ENCODE peak calls at places on chromosomes 13 and 19, in seven cellular contexts. One of them, this sample, is unnamed.

GRCh38 chr19:46147791-46148288 is at the start of gene IGFL2:
- DNase-seq in psoas muscle: no peak
- DNase-seq in keratinocyte: peak; percentile 35
- DNase-seq in mesendoderm: no peak
- DNase-seq in transverse colon: no peak
- DNase-seq in neuronal stem cell: no peak
- DNase-seq in thoracic aorta: no peak
- DNase-seq in this sample: peak; percentile 22

GRCh38 chr19:39996218-39996810 is 546 bp upstream of the ZNF546 start:
- DNase-seq in transverse colon: peak; percentile 17
- DNase-seq in mesendoderm: no peak
- DNase-seq in thoracic aorta: no peak
- DNase-seq in psoas muscle: no peak
- DNase-seq in keratinocyte: no peak
- DNase-seq in neuronal stem cell: no peak
- DNase-seq in this sample: peak; percentile 37

GRCh38 chr19:39099341-39099740 is 15.2 kb downstream of the ACP7 start:
- DNase-seq in psoas muscle: no peak
- DNase-seq in mesendoderm: no peak
- DNase-seq in transverse colon: no peak
- DNase-seq in thoracic aorta: no peak
- DNase-seq in keratinocyte: no peak
- DNase-seq in neuronal stem cell: no peak
- DNase-seq in this sample: no peak

GRCh38 chr13:110422913-110423688 is 116.0 kb downstream of the COL4A2 start:
- DNase-seq in neuronal stem cell: no peak
- DNase-seq in psoas muscle: no peak
- DNase-seq in keratinocyte: no peak
- DNase-seq in transverse colon: no peak
- DNase-seq in thoracic aorta: no peak
- DNase-seq in mesendoderm: no peak
- DNase-seq in this sample: no peak

GRCh38 chr13:27976362-27977177 is 7.5 kb upstream of the CDX2 start:
- DNase-seq in keratinocyte: no peak
- DNase-seq in transverse colon: no peak
- DNase-seq in mesendoderm: no peak
- DNase-seq in neuronal stem cell: no peak
- DNase-seq in thoracic aorta: no peak
- DNase-seq in psoas muscle: no peak
- DNase-seq in this sample: no peak

GRCh38 chr13:33218020-33218419 is 67.5 kb downstream of the STARD13 start:
- DNase-seq in keratinocyte: no peak
- DNase-seq in thoracic aorta: no peak
- DNase-seq in neuronal stem cell: no peak
- DNase-seq in psoas muscle: no peak
- DNase-seq in mesendoderm: peak; percentile 94
- DNase-seq in transverse colon: no peak
- DNase-seq in this sample: peak; percentile 66

GRCh38 chr19:3275583-3276340 is 51.3 kb downstream of the CELF5 start:
- DNase-seq in psoas muscle: peak; percentile 81
- DNase-seq in neuronal stem cell: peak; percentile 91
- DNase-seq in keratinocyte: peak; percentile 83
- DNase-seq in thoracic aorta: peak; percentile 7
- DNase-seq in transverse colon: peak; percentile 91
- DNase-seq in mesendoderm: peak; percentile 96
- DNase-seq in this sample: no peak

GRCh38 chr19:55112781-55113569 is 4.5 kb downstream of the PPP1R12C start:
- DNase-seq in transverse colon: no peak
- DNase-seq in thoracic aorta: no peak
- DNase-seq in psoas muscle: no peak
- DNase-seq in neuronal stem cell: no peak
- DNase-seq in mesendoderm: peak; percentile 52
- DNase-seq in keratinocyte: no peak
- DNase-seq in this sample: no peak

GRCh38 chr19:3459322-3459881 is 20.9 kb downstream of the SMIM24 start:
- DNase-seq in mesendoderm: peak; percentile 95
- DNase-seq in psoas muscle: peak; percentile 92
- DNase-seq in keratinocyte: no peak
- DNase-seq in neuronal stem cell: no peak
- DNase-seq in transverse colon: peak; percentile 63
- DNase-seq in thoracic aorta: peak; percentile 87
- DNase-seq in this sample: no peak

GRCh38 chr13:21898461-21898860 is 227.6 kb downstream of the FGF9 start:
- DNase-seq in neuronal stem cell: no peak
- DNase-seq in keratinocyte: no peak
- DNase-seq in transverse colon: no peak
- DNase-seq in thoracic aorta: no peak
- DNase-seq in psoas muscle: no peak
- DNase-seq in mesendoderm: no peak
- DNase-seq in this sample: no peak

GRCh38 chr19:10611907-10612306 is 13.4 kb upstream of the SLC44A2 start:
- DNase-seq in psoas muscle: no peak
- DNase-seq in mesendoderm: no peak
- DNase-seq in neuronal stem cell: no peak
- DNase-seq in keratinocyte: no peak
- DNase-seq in thoracic aorta: no peak
- DNase-seq in transverse colon: no peak
- DNase-seq in this sample: no peak

GRCh38 chr19:14886032-14886431 is at the start of gene OR7A17:
- DNase-seq in thoracic aorta: no peak
- DNase-seq in mesendoderm: no peak
- DNase-seq in transverse colon: no peak
- DNase-seq in neuronal stem cell: no peak
- DNase-seq in psoas muscle: no peak
- DNase-seq in keratinocyte: no peak
- DNase-seq in this sample: no peak

GRCh38 chr13:91748416-91749089 is 350.1 kb downstream of the GPC5 start:
- DNase-seq in transverse colon: no peak
- DNase-seq in thoracic aorta: no peak
- DNase-seq in neuronal stem cell: no peak
- DNase-seq in psoas muscle: no peak
- DNase-seq in mesendoderm: no peak
- DNase-seq in keratinocyte: no peak
- DNase-seq in this sample: no peak

GRCh38 chr19:40321566-40322270 is 26.5 kb downstream of the C19orf47 start:
- DNase-seq in keratinocyte: no peak
- DNase-seq in mesendoderm: no peak
- DNase-seq in thoracic aorta: no peak
- DNase-seq in transverse colon: no peak
- DNase-seq in psoas muscle: no peak
- DNase-seq in neuronal stem cell: no peak
- DNase-seq in this sample: no peak

GRCh38 chr19:3642987-3643386 is 16.4 kb upstream of the CACTIN start:
- DNase-seq in keratinocyte: no peak
- DNase-seq in neuronal stem cell: no peak
- DNase-seq in thoracic aorta: no peak
- DNase-seq in psoas muscle: no peak
- DNase-seq in transverse colon: no peak
- DNase-seq in mesendoderm: peak; percentile 17
- DNase-seq in this sample: no peak

GRCh38 chr19:7862413-7862951 is 11.7 kb downstream of the PRR36 start:
- DNase-seq in mesendoderm: peak; percentile 92
- DNase-seq in transverse colon: peak; percentile 81
- DNase-seq in neuronal stem cell: peak; percentile 93
- DNase-seq in psoas muscle: peak; percentile 72
- DNase-seq in keratinocyte: no peak
- DNase-seq in thoracic aorta: no peak
- DNase-seq in this sample: no peak

GRCh38 chr19:53285087-53285486 is 17.6 kb upstream of the VN1R4 start:
- DNase-seq in thoracic aorta: no peak
- DNase-seq in psoas muscle: no peak
- DNase-seq in neuronal stem cell: no peak
- DNase-seq in mesendoderm: no peak
- DNase-seq in keratinocyte: no peak
- DNase-seq in transverse colon: no peak
- DNase-seq in this sample: no peak

GRCh38 chr13:109345433-109345941 is 440.9 kb downstream of the IRS2 start:
- DNase-seq in transverse colon: no peak
- DNase-seq in mesendoderm: no peak
- DNase-seq in psoas muscle: no peak
- DNase-seq in keratinocyte: peak; percentile 40
- DNase-seq in thoracic aorta: no peak
- DNase-seq in neuronal stem cell: no peak
- DNase-seq in this sample: no peak

GRCh38 chr19:46218160-46218559 is 11.4 kb upstream of the IGFL1 start:
- DNase-seq in psoas muscle: no peak
- DNase-seq in transverse colon: no peak
- DNase-seq in thoracic aorta: no peak
- DNase-seq in neuronal stem cell: peak; percentile 83
- DNase-seq in mesendoderm: peak; percentile 80
- DNase-seq in keratinocyte: no peak
- DNase-seq in this sample: no peak

DNA sequence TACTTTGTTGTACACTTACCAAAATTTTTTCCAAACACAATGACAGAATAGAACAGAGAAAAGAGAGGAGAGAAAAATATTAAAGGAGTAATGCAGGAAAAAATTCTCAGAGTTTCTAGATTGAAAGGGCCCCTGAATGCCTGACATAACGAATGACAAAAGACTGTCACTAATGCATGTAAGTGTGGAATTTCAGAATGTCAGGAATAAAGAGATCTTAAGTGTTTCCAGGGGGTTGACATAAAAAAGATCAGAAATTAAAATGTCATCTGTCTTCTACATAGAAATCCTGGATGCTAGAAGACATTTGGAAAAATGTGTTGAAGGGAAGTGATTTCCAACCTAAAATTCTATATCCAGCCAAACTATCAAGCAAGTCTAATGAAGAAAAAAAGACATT is 27.2 kb downstream of the TEX26 start:
- DNase-seq in psoas muscle: no peak
- DNase-seq in mesendoderm: no peak
- DNase-seq in thoracic aorta: no peak
- DNase-seq in neuronal stem cell: no peak
- DNase-seq in keratinocyte: no peak
- DNase-seq in transverse colon: no peak
- DNase-seq in this sample: no peak
- H3K27ac ChIP-seq in psoas muscle: no peak overlapping the region
- H3K27ac ChIP-seq in mesendoderm: no peak overlapping the region
- H3K27ac ChIP-seq in thoracic aorta: no peak overlapping the region
- H3K27ac ChIP-seq in neuronal stem cell: no peak overlapping the region
- H3K27ac ChIP-seq in keratinocyte: no peak overlapping the region
- H3K27ac ChIP-seq in transverse colon: no peak overlapping the region
- H3K27ac ChIP-seq in this sample: no peak overlapping the region

GRCh38 chr19:1110809-1111640 is 7.2 kb downstream of the GPX4 start:
- DNase-seq in transverse colon: no peak
- DNase-seq in thoracic aorta: no peak
- DNase-seq in keratinocyte: no peak
- DNase-seq in mesendoderm: no peak
- DNase-seq in neuronal stem cell: no peak
- DNase-seq in psoas muscle: no peak
- DNase-seq in this sample: no peak
- H3K27ac ChIP-seq in transverse colon: peak overlapping the region; percentile 78
- H3K27ac ChIP-seq in thoracic aorta: no peak overlapping the region
- H3K27ac ChIP-seq in keratinocyte: no peak overlapping the region
- H3K27ac ChIP-seq in mesendoderm: no peak overlapping the region
- H3K27ac ChIP-seq in neuronal stem cell: no peak overlapping the region
- H3K27ac ChIP-seq in psoas muscle: no peak overlapping the region
- H3K27ac ChIP-seq in this sample: no peak overlapping the region

GRCh38 chr19:5798244-5798643 is 6.6 kb upstream of the NRTN start:
- DNase-seq in keratinocyte: no peak
- DNase-seq in mesendoderm: no peak
- DNase-seq in transverse colon: no peak
- DNase-seq in neuronal stem cell: no peak
- DNase-seq in psoas muscle: no peak
- DNase-seq in thoracic aorta: no peak
- DNase-seq in this sample: no peak

GRCh38 chr19:5803441-5803751 is 1.5 kb upstream of the NRTN start:
- DNase-seq in transverse colon: no peak
- DNase-seq in thoracic aorta: no peak
- DNase-seq in neuronal stem cell: no peak
- DNase-seq in mesendoderm: no peak
- DNase-seq in psoas muscle: no peak
- DNase-seq in keratinocyte: no peak
- DNase-seq in this sample: no peak

GRCh38 chr19:5801796-5802616 is 2.9 kb upstream of the NRTN start:
- DNase-seq in mesendoderm: peak; percentile 88
- DNase-seq in neuronal stem cell: peak; percentile 71
- DNase-seq in psoas muscle: no peak
- DNase-seq in transverse colon: no peak
- DNase-seq in keratinocyte: no peak
- DNase-seq in thoracic aorta: no peak
- DNase-seq in this sample: no peak

GRCh38 chr19:5800361-5801270 is 4.3 kb upstream of the NRTN start:
- DNase-seq in psoas muscle: no peak
- DNase-seq in transverse colon: no peak
- DNase-seq in mesendoderm: no peak
- DNase-seq in keratinocyte: no peak
- DNase-seq in thoracic aorta: no peak
- DNase-seq in neuronal stem cell: no peak
- DNase-seq in this sample: no peak

GRCh38 chr19:5799247-5800241 is 5.3 kb upstream of the NRTN start:
- DNase-seq in keratinocyte: no peak
- DNase-seq in psoas muscle: no peak
- DNase-seq in mesendoderm: no peak
- DNase-seq in transverse colon: no peak
- DNase-seq in thoracic aorta: no peak
- DNase-seq in neuronal stem cell: no peak
- DNase-seq in this sample: no peak
- H3K27ac ChIP-seq in keratinocyte: no peak overlapping the region
- H3K27ac ChIP-seq in psoas muscle: no peak overlapping the region
- H3K27ac ChIP-seq in mesendoderm: no peak overlapping the region
- H3K27ac ChIP-seq in transverse colon: no peak overlapping the region
- H3K27ac ChIP-seq in thoracic aorta: no peak overlapping the region
- H3K27ac ChIP-seq in neuronal stem cell: no peak overlapping the region
- H3K27ac ChIP-seq in this sample: no peak overlapping the region

GRCh38 chr13:25725104-25725503 is 326.7 kb downstream of the SHISA2 start:
- DNase-seq in keratinocyte: no peak
- DNase-seq in neuronal stem cell: no peak
- DNase-seq in thoracic aorta: no peak
- DNase-seq in psoas muscle: no peak
- DNase-seq in transverse colon: no peak
- DNase-seq in mesendoderm: peak; percentile 16
- DNase-seq in this sample: no peak

GRCh38 chr13:25731037-25731436 is 320.8 kb downstream of the SHISA2 start:
- DNase-seq in mesendoderm: no peak
- DNase-seq in thoracic aorta: no peak
- DNase-seq in keratinocyte: no peak
- DNase-seq in psoas muscle: no peak
- DNase-seq in neuronal stem cell: no peak
- DNase-seq in transverse colon: no peak
- DNase-seq in this sample: no peak

GRCh38 chr13:25729201-25729600 is 322.6 kb downstream of the SHISA2 start:
- DNase-seq in psoas muscle: no peak
- DNase-seq in mesendoderm: no peak
- DNase-seq in keratinocyte: no peak
- DNase-seq in thoracic aorta: no peak
- DNase-seq in neuronal stem cell: no peak
- DNase-seq in transverse colon: no peak
- DNase-seq in this sample: no peak

GRCh38 chr13:25727250-25727649 is 324.6 kb downstream of the SHISA2 start:
- DNase-seq in psoas muscle: no peak
- DNase-seq in thoracic aorta: no peak
- DNase-seq in transverse colon: peak; percentile 18
- DNase-seq in mesendoderm: no peak
- DNase-seq in keratinocyte: no peak
- DNase-seq in neuronal stem cell: no peak
- DNase-seq in this sample: no peak

DNA sequence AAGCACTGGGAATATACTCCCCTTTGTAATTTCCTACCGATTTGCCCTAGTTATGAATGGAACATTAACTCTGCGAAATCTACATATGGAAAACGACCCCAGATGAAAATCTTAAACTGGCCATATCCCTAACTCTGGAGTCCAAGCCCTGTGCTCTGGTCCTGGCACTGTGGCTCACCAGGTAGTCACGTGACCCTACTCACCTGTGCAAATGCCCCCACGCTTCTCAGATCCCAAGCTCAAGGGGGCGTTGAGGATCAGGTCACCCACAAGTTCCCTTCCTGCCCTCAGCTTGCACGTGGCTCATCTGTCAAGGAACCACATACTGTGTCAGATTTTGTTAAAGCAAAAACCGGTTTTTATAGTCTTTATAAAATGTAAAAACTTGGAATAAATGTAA is 324.0 kb downstream of the SHISA2 start:
- DNase-seq in mesendoderm: no peak
- DNase-seq in neuronal stem cell: no peak
- DNase-seq in thoracic aorta: no peak
- DNase-seq in transverse colon: no peak
- DNase-seq in psoas muscle: no peak
- DNase-seq in keratinocyte: no peak
- DNase-seq in this sample: no peak
- H3K27ac ChIP-seq in mesendoderm: no peak overlapping the region
- H3K27ac ChIP-seq in neuronal stem cell: no peak overlapping the region
- H3K27ac ChIP-seq in thoracic aorta: no peak overlapping the region
- H3K27ac ChIP-seq in transverse colon: no peak overlapping the region
- H3K27ac ChIP-seq in psoas muscle: no peak overlapping the region
- H3K27ac ChIP-seq in keratinocyte: no peak overlapping the region
- H3K27ac ChIP-seq in this sample: no peak overlapping the region